ENCODE peak calls at places on chromosomes 11 and 22, in nine cellular contexts. I is thoracic aorta, O is lower lobe of right lung, V is neuronal stem cell, T is DND-41, K is PC-3, H is psoas muscle, A is iPS DF 6.9, G is colonic mucosa. W is an unnamed sample.

GRCh38 chr11:60252709-60253108 is 9.8 kb upstream of the MS4A4E start:
- DNase-seq in I (no peak), O (no peak), V (no peak), T (no peak), K (no peak), H (no peak), A (no peak), G (no peak), W (no peak)

GRCh38 chr22:44366372-44367310 is 53.9 kb upstream of the SHISAL1 start:
- DNase-seq in I (no peak), O (peak), V (no peak), T (no peak), K (no peak), H (peak), A (no peak), G (no peak), W (no peak)

GRCh38 chr11:16911658-16912057 is 102.6 kb downstream of the PLEKHA7 start:
- DNase-seq in I (no peak), O (no peak), V (no peak), T (no peak), K (no peak), H (no peak), A (no peak), G (no peak), W (no peak)

GRCh38 chr11:114164546-114164945 is 105.0 kb downstream of the ZBTB16 start:
- DNase-seq in I (no peak), O (no peak), V (no peak), T (no peak), K (no peak), H (peak), A (no peak), G (no peak), W (no peak)

GRCh38 chr11:65384301-65384889 is 1.9 kb upstream of the SLC25A45 start:
- DNase-seq in I (no peak), O (no peak), V (no peak), T (no peak), K (peak), H (no peak), A (no peak), G (no peak), W (no peak)

GRCh38 chr22:31173386-31174145 is 13.6 kb downstream of the RNF185 start:
- DNase-seq in I (no peak), O (no peak), V (no peak), T (no peak), K (peak), H (no peak), A (no peak), G (no peak), W (no peak)

GRCh38 chr11:67024966-67025365 is 2.0 kb downstream of the SYT12 start:
- DNase-seq in I (no peak), O (no peak), V (no peak), T (no peak), K (peak), H (no peak), A (no peak), G (no peak), W (no peak)

GRCh38 chr11:118914178-118914918 is 11.4 kb downstream of the BCL9L start:
- DNase-seq in I (no peak), O (no peak), V (no peak), T (peak), K (peak), H (peak), A (no peak), G (peak), W (peak)

GRCh38 chr11:117966908-117967307 is 19.3 kb upstream of the IL10RA start:
- DNase-seq in I (no peak), O (no peak), V (no peak), T (no peak), K (no peak), H (no peak), A (no peak), G (no peak), W (no peak)

GRCh38 chr11:129880311-129880710 is 15.1 kb downstream of the NFRKB start:
- DNase-seq in I (no peak), O (no peak), V (no peak), T (no peak), K (no peak), H (no peak), A (no peak), G (no peak), W (no peak)

GRCh38 chr11:126442523-126442922 is 87.0 kb downstream of the ST3GAL4 start:
- DNase-seq in I (no peak), O (no peak), V (no peak), T (no peak), K (no peak), H (no peak), A (no peak), G (no peak), W (no peak)

GRCh38 chr11:93895106-93895862 is 44.9 kb upstream of the VSTM5 start:
- DNase-seq in I (no peak), O (no peak), V (peak), T (peak), K (peak), H (no peak), A (peak), G (peak), W (no peak)

GRCh38 chr11:69050592-69051380 is 2.1 kb downstream of the TPCN2 start:
- DNase-seq in I (no peak), O (no peak), V (no peak), T (no peak), K (no peak), H (no peak), A (no peak), G (no peak), W (no peak)

GRCh38 chr22:20793386-20794131 is 19.6 kb downstream of the SERPIND1 start:
- DNase-seq in I (no peak), O (no peak), V (no peak), T (no peak), K (no peak), H (no peak), A (no peak), G (no peak), W (no peak)

GRCh38 chr22:38347181-38347943 is 30.1 kb upstream of the CSNK1E start:
- DNase-seq in I (no peak), O (no peak), V (no peak), T (no peak), K (no peak), H (no peak), A (no peak), G (no peak), W (no peak)

GRCh38 chr22:39144101-39144815 is 8.2 kb downstream of the CBX7 start:
- DNase-seq in I (no peak), O (peak), V (no peak), T (peak), K (peak), H (peak), A (no peak), G (peak), W (peak)

GRCh38 chr11:73198677-73199076 is 19.4 kb upstream of the P2RY2 start:
- DNase-seq in I (no peak), O (no peak), V (peak), T (no peak), K (no peak), H (no peak), A (no peak), G (no peak), W (no peak)

GRCh38 chr22:19048531-19048930 is 73.7 kb downstream of the DGCR2 start:
- DNase-seq in I (no peak), O (no peak), V (no peak), T (no peak), K (no peak), H (no peak), A (no peak), G (no peak), W (no peak)

GRCh38 chr11:18490736-18491485 is 35.3 kb downstream of the LDHAL6A start:
- DNase-seq in I (no peak), O (no peak), V (no peak), T (no peak), K (no peak), H (no peak), A (no peak), G (peak), W (no peak)

GRCh38 chr11:110305169-110306018 is 9.0 kb upstream of the RDX start:
- DNase-seq in I (no peak), O (no peak), V (no peak), T (no peak), K (peak), H (no peak), A (no peak), G (no peak), W (no peak)

GRCh38 chr11:17263803-17264202 is 12.7 kb upstream of the NUCB2 start:
- DNase-seq in I (no peak), O (no peak), V (no peak), T (no peak), K (peak), H (no peak), A (no peak), G (no peak), W (no peak)

GRCh38 chr11:80473562-80473961 is 1032.7 kb upstream of the TENM4 start:
- DNase-seq in I (no peak), O (no peak), V (no peak), T (no peak), K (no peak), H (no peak), A (no peak), G (no peak), W (no peak)

GRCh38 chr11:44960200-44960845 is 9.6 kb upstream of the TP53I11 start:
- DNase-seq in I (no peak), O (no peak), V (no peak), T (no peak), K (no peak), H (no peak), A (no peak), G (no peak), W (no peak)

GRCh38 chr11:128689586-128689945 is 4.3 kb upstream of the FLI1 start:
- DNase-seq in I (no peak), O (no peak), V (no peak), T (no peak), K (no peak), H (no peak), A (no peak), G (no peak), W (no peak)
- H3K4me3 ChIP-seq in I (peak), O (peak), V (peak), T (no peak), K (no peak), H (peak), A (no peak), G (no peak), W (no peak)

GRCh38 chr11:134475951-134476350 is 63.9 kb upstream of the B3GAT1 start:
- DNase-seq in I (no peak), O (no peak), V (no peak), T (no peak), K (no peak), H (no peak), A (no peak), G (no peak), W (no peak)

GRCh38 chr11:134474942-134475341 is 62.9 kb upstream of the B3GAT1 start:
- DNase-seq in I (no peak), O (no peak), V (no peak), T (peak), K (no peak), H (no peak), A (no peak), G (no peak), W (no peak)

GRCh38 chr11:134472188-134472455 is 60.1 kb upstream of the B3GAT1 start:
- DNase-seq in I (no peak), O (no peak), V (no peak), T (no peak), K (no peak), H (no peak), A (no peak), G (no peak), W (no peak)

GRCh38 chr11:134476435-134477021 is 64.5 kb upstream of the B3GAT1 start:
- DNase-seq in I (no peak), O (no peak), V (peak), T (peak), K (peak), H (no peak), A (peak), G (no peak), W (no peak)

GRCh38 chr11:134474070-134474860 is 62.2 kb upstream of the B3GAT1 start:
- DNase-seq in I (no peak), O (no peak), V (no peak), T (no peak), K (no peak), H (no peak), A (no peak), G (no peak), W (no peak)
- H3K27ac ChIP-seq in I (no peak), O (no peak), V (no peak), T (no peak), K (no peak), H (no peak), A (no peak), G (no peak), W (no peak)

DNA sequence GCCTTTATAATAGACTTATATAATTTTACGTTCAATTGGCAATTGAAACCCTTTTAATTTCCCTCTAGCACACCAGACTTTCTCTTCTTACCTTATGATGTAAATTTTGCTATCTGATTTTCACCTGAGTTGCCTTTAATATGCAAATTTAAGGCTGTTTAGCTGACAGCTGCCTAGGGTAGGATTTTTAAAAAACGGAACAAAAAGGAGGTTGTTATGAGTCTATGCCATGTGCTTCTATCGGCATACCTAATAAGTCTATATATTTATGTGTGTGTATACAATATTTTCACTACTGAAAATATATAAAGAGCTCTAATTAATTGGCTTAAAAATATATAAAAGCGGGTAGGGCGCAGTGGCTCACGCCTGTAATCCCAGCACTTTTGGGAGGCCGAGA is 11.8 kb upstream of the SELENOH start:
- DNase-seq in I (no peak), O (no peak), V (no peak), T (no peak), K (no peak), H (no peak), A (no peak), G (no peak), W (no peak)
- H3K4me3 ChIP-seq in I (no peak), O (no peak), V (no peak), T (no peak), K (no peak), H (no peak), A (no peak), G (no peak), W (no peak)

GRCh38 chr22:24105661-24106060 is 75.6 kb upstream of the SUSD2 start:
- DNase-seq in I (no peak), O (peak), V (no peak), T (no peak), K (no peak), H (no peak), A (no peak), G (no peak), W (no peak)
- H3K27ac ChIP-seq in I (peak), O (no peak), V (no peak), T (no peak), K (no peak), H (no peak), A (no peak), G (no peak), W (no peak)

GRCh38 chr11:134411887-134412507 is at the start of gene B3GAT1:
- DNase-seq in I (no peak), O (no peak), V (no peak), T (no peak), K (no peak), H (no peak), A (no peak), G (no peak), W (no peak)
- H3K4me3 ChIP-seq in I (peak), O (peak), V (peak), T (no peak), K (no peak), H (peak), A (peak), G (peak), W (peak)

W was measured in CD8-positive, alpha-beta T cell.